ENCODE peak calls at places on chromosomes 12 and 14, in five cellular contexts. Z is AG09309, S is cardiac fibroblast, U is cardiac muscle cell, N is astrocyte of the spinal cord. C is an unnamed sample.

GRCh38 chr12:29739279-29739991 is 44.3 kb downstream of the TMTC1 start:
- DNase-seq in Z (no peak), S (no peak), U (no peak), N (peak), C (peak)

GRCh38 chr14:77063581-77064289 is 34.3 kb upstream of the CIPC start:
- DNase-seq in Z (no peak), S (peak), U (peak), N (no peak), C (no peak)

GRCh38 chr14:36701144-36701543 is 39.5 kb downstream of the PAX9 start:
- DNase-seq in Z (no peak), S (no peak), U (no peak), N (no peak), C (no peak)

GRCh38 chr14:95993768-95994592 is 45.2 kb upstream of the C14orf132 start:
- DNase-seq in Z (peak), S (peak), U (peak), N (peak), C (no peak)

GRCh38 chr12:107318804-107319535 is 225.6 kb upstream of the CRY1 start:
- DNase-seq in Z (no peak), S (peak), U (peak), N (peak), C (peak)

GRCh38 chr14:83019744-83020414 is 1486.2 kb upstream of the SEL1L start:
- DNase-seq in Z (no peak), S (no peak), U (no peak), N (no peak), C (no peak)

GRCh38 chr14:90808759-90809529 is 7.3 kb downstream of the TTC7B start:
- DNase-seq in Z (no peak), S (no peak), U (no peak), N (no peak), C (no peak)

GRCh38 chr12:123485756-123486155 is 27.8 kb downstream of the SNRNP35 start:
- DNase-seq in Z (no peak), S (no peak), U (no peak), N (no peak), C (no peak)

GRCh38 chr14:104362761-104363605 is 216.6 kb upstream of the C14orf180 start:
- DNase-seq in Z (no peak), S (no peak), U (no peak), N (no peak), C (no peak)

GRCh38 chr14:64756712-64757111 is 52.5 kb downstream of the PLEKHG3 start:
- DNase-seq in Z (no peak), S (no peak), U (no peak), N (no peak), C (no peak)

GRCh38 chr12:67911789-67912188 is 77.5 kb upstream of the IFNG-AS1 start:
- DNase-seq in Z (no peak), S (no peak), U (no peak), N (no peak), C (no peak)

GRCh38 chr12:12441891-12442461 is 85.1 kb downstream of the BORCS5 start:
- DNase-seq in Z (no peak), S (peak), U (peak), N (peak), C (no peak)

GRCh38 chr14:59844414-59844813 is 26.2 kb downstream of the RTN1 start:
- DNase-seq in Z (no peak), S (no peak), U (no peak), N (no peak), C (no peak)

GRCh38 chr12:76866146-76866545 is 12.7 kb downstream of the CSRP2 start:
- DNase-seq in Z (no peak), S (no peak), U (no peak), N (peak), C (no peak)

GRCh38 chr12:110698171-110698902 is 9.4 kb upstream of the HVCN1 start:
- DNase-seq in Z (peak), S (peak), U (peak), N (peak), C (peak)

GRCh38 chr12:132600048-132601032 is 10.0 kb downstream of the LRCOL1 start:
- DNase-seq in Z (no peak), S (peak), U (peak), N (peak), C (peak)

GRCh38 chr12:48813464-48814312 is 4.6 kb upstream of the CACNB3 start:
- DNase-seq in Z (no peak), S (peak), U (peak), N (peak), C (no peak)

GRCh38 chr12:78146365-78146772 is 315.7 kb downstream of the NAV3 start:
- DNase-seq in Z (peak), S (peak), U (peak), N (peak), C (no peak)

GRCh38 chr14:23751591-23751990 is 115.4 kb downstream of the DHRS2 start:
- DNase-seq in Z (no peak), S (no peak), U (no peak), N (no peak), C (no peak)

GRCh38 chr12:124928095-124928911 is 13.9 kb upstream of the UBC start:
- DNase-seq in Z (no peak), S (peak), U (peak), N (peak), C (no peak)

GRCh38 chr12:117830471-117830870 is 138.3 kb downstream of the KSR2 start:
- DNase-seq in Z (peak), S (no peak), U (no peak), N (no peak), C (no peak)

GRCh38 chr14:94121485-94121884 is 7.9 kb downstream of the IFI27L2 start:
- DNase-seq in Z (no peak), S (no peak), U (no peak), N (no peak), C (no peak)

GRCh38 chr12:73529954-73530353 is 1007.7 kb upstream of the ATXN7L3B start:
- DNase-seq in Z (no peak), S (no peak), U (no peak), N (no peak), C (no peak)

GRCh38 chr14:65958664-65959562 is 527.3 kb upstream of the CCDC196 start:
- DNase-seq in Z (no peak), S (peak), U (peak), N (peak), C (no peak)

GRCh38 chr12:67671892-67672291 is 23.3 kb downstream of the DYRK2 start:
- DNase-seq in Z (no peak), S (no peak), U (no peak), N (no peak), C (no peak)

GRCh38 chr12:105109465-105110212 is 2.1 kb downstream of the WASHC4 start:
- DNase-seq in Z (no peak), S (peak), U (peak), N (peak), C (no peak)

GRCh38 chr14:76456200-76456599 is 80.3 kb downstream of the ESRRB start:
- DNase-seq in Z (no peak), S (peak), U (peak), N (no peak), C (peak)

DNA sequence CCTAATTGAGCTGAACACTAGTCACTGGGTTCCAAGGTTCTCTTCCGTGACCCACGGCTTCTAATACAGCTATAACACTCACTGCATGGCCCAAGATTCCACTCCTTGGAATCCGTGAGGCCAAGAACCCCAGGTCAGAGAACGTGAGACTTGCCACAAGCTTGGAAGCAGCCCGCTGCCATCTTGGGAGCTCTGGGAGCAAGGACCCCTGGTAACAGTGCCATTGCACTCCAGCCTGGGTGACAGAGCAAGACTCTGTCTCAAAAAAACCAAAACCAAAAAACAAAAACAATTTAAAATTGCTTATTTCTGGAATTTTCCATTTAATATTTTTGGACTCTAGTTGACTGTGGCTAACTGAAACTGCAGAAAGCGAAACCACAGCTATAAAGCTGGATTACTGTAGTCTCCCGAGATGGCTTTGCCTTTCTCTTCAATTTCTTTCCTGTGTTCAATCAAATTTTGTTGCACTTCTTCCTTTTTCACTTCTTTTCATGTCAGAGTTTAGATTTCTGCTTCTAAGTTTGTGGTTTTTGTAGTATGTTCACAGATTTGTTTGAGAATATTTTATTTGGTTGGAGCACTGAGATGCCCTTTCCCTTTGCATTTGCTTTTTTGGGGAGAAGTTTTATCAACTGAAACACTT is 44.7 kb downstream of the DDHD1 start:
- DNase-seq in Z (no peak), S (no peak), U (no peak), N (no peak), C (peak)
- H3K4me3 ChIP-seq in Z (no peak), S (no peak), U (no peak), N (no peak), C (peak)

DNA sequence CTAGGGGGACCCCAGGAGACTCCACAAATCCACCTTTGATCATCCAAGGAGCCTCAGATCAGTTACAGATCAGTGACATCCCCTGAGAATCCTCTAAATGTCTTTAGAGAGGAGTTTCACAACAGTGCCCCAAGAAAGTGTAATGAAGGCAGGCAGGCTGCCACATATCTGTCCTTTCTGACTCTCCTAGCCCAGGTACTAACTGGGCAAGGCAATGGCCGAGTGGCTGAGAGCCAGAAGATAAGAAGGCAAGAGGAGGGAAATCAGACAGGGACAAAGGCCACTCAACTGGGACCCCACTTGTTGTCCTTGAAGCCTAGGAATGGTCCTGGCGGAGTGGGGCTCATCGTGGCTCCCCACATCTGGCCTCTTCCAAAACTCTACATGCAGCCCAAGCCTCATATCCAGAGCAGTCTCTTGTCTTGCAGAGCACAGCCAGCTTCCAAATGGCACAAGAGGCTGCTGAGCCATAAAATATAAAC is 11.6 kb downstream of the ACTN1 start:
- DNase-seq in Z (no peak), S (no peak), U (no peak), N (no peak), C (no peak)
- H3K4me3 ChIP-seq in Z (no peak), S (no peak), U (no peak), N (no peak), C (no peak)

DNA sequence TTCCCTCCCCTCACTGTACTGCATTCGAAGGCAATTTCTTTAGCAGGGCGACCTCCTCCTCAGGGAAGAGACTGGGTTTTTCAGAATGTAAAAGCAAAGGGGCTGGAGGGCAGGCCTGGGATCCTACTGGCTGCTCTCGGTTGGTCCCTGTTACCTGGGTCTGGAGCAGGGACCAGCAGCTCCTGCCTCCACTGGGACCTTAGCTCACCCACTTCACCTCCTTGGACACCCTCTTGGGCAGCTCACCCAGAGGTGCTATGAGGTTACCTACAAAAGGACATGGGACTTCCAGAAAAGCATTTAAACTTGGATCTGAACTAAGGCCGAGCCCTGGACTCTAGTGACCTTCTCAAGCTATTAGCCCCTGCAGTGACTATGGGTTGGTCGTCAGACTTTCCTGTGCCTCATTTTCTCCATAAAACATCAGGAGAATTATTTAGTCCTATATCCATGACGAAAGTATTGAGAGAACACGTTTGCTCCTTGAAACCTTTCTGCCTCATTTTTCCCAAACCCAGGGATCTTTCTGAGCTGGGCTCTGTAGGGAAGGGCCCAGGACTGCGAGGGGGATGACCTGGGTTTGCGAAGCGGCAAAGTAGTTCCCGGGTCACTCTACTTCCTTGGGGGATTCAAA is 65.0 kb downstream of the FBXL14 start:
- DNase-seq in Z (no peak), S (no peak), U (no peak), N (no peak), C (no peak)
- H3K4me3 ChIP-seq in Z (peak), S (peak), U (peak), N (peak), C (peak)

DNA sequence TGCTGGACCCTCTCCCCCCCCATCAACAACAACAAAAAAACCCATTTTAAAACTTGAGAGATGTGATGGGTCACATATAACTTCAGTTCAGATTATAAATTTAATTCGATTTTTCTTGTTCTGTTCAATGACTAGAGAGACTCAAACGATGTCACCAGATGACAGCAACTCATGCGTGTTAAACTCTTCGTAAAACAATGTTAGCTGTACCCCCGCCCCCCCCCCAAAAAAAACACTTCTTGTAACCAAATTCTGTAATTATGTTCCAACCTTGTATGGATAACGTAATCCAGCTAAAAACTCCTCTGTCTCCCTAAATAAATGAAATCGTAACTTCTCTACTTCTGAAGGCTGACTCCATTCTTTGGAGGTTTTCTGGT is 614 bp upstream of the NACA start:
- DNase-seq in Z (no peak), S (no peak), U (no peak), N (no peak), C (no peak)
- H3K4me3 ChIP-seq in Z (peak), S (peak), U (peak), N (peak), C (peak)

GRCh38 chr12:122304924-122305323 is 38.6 kb upstream of the VPS33A start:
- DNase-seq in Z (no peak), S (no peak), U (no peak), N (no peak), C (no peak)

GRCh38 chr12:122306407-122306806 is 40.1 kb upstream of the VPS33A start:
- DNase-seq in Z (no peak), S (no peak), U (no peak), N (no peak), C (no peak)

GRCh38 chr12:122309564-122310121 is 43.3 kb upstream of the VPS33A start:
- DNase-seq in Z (no peak), S (no peak), U (no peak), N (no peak), C (no peak)

GRCh38 chr12:122310636-122311035 is 44.3 kb upstream of the VPS33A start:
- DNase-seq in Z (no peak), S (no peak), U (no peak), N (no peak), C (no peak)

DNA sequence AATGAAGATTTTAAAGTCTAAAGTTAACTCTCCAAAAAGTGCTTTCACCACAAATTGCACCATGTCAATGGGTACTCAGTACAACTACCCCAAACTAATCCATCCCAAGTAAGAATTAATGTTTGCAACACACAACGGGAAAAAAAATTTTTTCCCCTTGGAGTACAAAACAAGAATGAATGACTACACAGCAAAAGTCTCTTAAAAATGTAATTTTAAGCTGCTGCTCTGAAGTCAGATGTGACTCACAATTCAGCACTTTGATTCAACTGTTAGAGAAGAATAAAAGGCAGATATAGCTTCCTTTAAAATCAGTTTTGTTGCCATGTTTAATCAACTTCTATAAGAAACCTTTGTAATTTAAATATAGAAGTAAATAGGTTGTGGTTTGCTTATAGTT is 42.5 kb upstream of the VPS33A start:
- DNase-seq in Z (no peak), S (no peak), U (no peak), N (peak), C (no peak)
- H3K4me3 ChIP-seq in Z (no peak), S (no peak), U (no peak), N (no peak), C (no peak)

GRCh38 chr12:22163594-22163993 is 117.6 kb downstream of the CMAS start:
- DNase-seq in Z (no peak), S (no peak), U (no peak), N (no peak), C (no peak)

GRCh38 chr12:22169281-22169824 is 123.3 kb downstream of the CMAS start:
- DNase-seq in Z (no peak), S (no peak), U (no peak), N (no peak), C (no peak)

GRCh38 chr12:22160396-22161003 is 114.5 kb downstream of the CMAS start:
- DNase-seq in Z (no peak), S (no peak), U (no peak), N (no peak), C (no peak)

DNA sequence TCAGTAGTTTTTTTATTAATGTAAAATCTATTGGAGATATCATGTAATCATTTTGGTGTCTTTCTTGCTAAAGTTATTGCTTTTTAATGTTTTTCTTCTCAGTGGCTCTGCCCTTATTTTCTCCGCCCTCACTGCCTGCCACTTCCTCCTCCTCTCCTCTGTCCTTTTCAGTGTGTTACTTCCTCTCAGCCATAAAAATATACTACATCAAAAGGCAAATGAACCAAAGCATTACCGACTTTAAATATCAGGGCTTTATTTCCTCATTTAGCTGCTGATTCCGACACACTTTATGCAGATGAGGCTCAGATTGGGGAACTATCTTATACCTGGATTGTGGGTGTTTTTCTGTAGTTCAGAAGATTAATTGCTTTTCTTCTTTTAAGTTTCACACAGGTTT is 118.1 kb downstream of the CMAS start:
- DNase-seq in Z (no peak), S (no peak), U (no peak), N (no peak), C (no peak)
- H3K4me3 ChIP-seq in Z (no peak), S (no peak), U (no peak), N (no peak), C (no peak)

GRCh38 chr12:130641571-130642184 is 74.4 kb downstream of the RIMBP2 start:
- DNase-seq in Z (no peak), S (no peak), U (no peak), N (no peak), C (no peak)
- H3K4me3 ChIP-seq in Z (no peak), S (no peak), U (no peak), N (no peak), C (no peak)

GRCh38 chr14:63598821-63599220 is 42.9 kb downstream of the WDR89 start:
- DNase-seq in Z (no peak), S (no peak), U (no peak), N (no peak), C (no peak)

GRCh38 chr14:63596998-63597658 is 44.5 kb downstream of the WDR89 start:
- DNase-seq in Z (no peak), S (no peak), U (no peak), N (no peak), C (no peak)

GRCh38 chr14:63594455-63595372 is 47.0 kb downstream of the WDR89 start:
- DNase-seq in Z (no peak), S (no peak), U (no peak), N (no peak), C (no peak)
- H3K4me3 ChIP-seq in Z (no peak), S (no peak), U (no peak), N (no peak), C (no peak)

DNA sequence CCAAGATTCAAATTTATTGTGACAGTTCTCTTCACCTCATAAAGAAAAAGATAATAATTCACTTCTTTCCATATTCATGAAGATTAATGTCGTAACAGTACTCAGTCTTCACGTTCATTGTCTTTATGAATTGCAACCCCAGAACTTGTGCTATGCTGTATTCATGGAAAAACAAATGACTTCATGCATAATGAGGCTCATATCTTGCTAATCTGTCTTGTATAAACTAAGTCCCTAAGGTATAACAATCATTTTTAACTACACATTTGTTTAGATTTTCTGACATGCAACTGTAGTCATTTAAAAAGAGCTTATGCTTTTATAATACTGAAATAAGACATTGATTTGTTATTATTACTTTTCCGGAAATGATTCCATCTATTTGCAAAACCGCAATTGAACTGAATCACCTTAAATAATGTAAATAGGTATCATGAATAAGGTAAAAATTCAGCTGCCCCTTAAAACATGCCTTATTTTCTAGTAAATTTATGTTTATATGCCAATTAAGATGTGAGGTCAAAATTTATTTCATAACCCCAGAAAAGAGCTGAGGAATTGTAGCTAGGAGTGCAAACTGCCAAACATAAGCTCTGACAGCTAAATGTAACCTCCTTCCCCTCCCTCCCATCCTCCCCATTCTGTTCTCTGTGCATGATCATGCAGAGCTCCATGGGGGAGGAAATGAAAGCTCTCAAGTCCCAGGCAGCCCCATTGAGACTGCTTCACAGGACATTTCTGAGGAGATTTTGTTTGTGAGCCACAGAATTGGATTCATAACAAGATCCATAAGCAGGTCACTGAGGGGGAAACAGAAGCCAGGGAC is 301.6 kb downstream of the ATP23 start:
- DNase-seq in Z (peak), S (no peak), U (no peak), N (no peak), C (peak)
- H3K4me3 ChIP-seq in Z (no peak), S (no peak), U (no peak), N (no peak), C (no peak)